ENCODE peak calls at places on chromosomes 7 and 10, in six cellular contexts. C is SK-N-SH, K is HCT116, F is HepG2, Z is K562, L is GM12878. S is an unnamed sample.

GRCh38 chr7:81150951-81151361 is 232.1 kb upstream of the SEMA3C start:
- DNase-seq in L (no peak), Z (no peak), K (no peak), F (peak), C (no peak), S (no peak)

GRCh38 chr7:85447004-85447403 is 260.1 kb upstream of the SEMA3D start:
- DNase-seq in L (no peak), C (no peak), K (no peak), F (no peak), Z (no peak), S (no peak)

GRCh38 chr10:125231116-125231812 is 70.9 kb upstream of the CTBP2 start:
- DNase-seq in K (peak), Z (no peak), L (no peak), C (peak), F (no peak), S (peak)

GRCh38 chr7:32586291-32587221 is 91.3 kb downstream of the AVL9 start:
- DNase-seq in Z (peak), F (no peak), K (no peak), C (no peak), L (no peak), S (no peak)

GRCh38 chr10:126094537-126094936 is 198.2 kb downstream of the FANK1 start:
- DNase-seq in L (no peak), C (no peak), K (no peak), F (no peak), Z (no peak), S (no peak)

GRCh38 chr10:100874702-100875483 is 37.9 kb upstream of the SLF2 start:
- DNase-seq in Z (no peak), K (no peak), F (no peak), C (no peak), L (no peak), S (no peak)

GRCh38 chr7:22665816-22666375 is 61.1 kb upstream of the IL6 start:
- DNase-seq in K (no peak), L (no peak), F (no peak), C (no peak), Z (no peak), S (no peak)

GRCh38 chr10:78374331-78375028 is 340.8 kb downstream of the RPS24 start:
- DNase-seq in F (no peak), L (no peak), C (no peak), K (no peak), Z (no peak), S (no peak)

GRCh38 chr7:123749537-123749857 is 694 bp upstream of the WASL start:
- DNase-seq in C (no peak), F (peak), K (peak), Z (no peak), L (no peak), S (no peak)

GRCh38 chr10:120600871-120601644 is 144.0 kb downstream of the PLPP4 start:
- DNase-seq in L (no peak), F (no peak), K (no peak), C (peak), Z (peak), S (no peak)

GRCh38 chr7:114700267-114700666 is 221.6 kb upstream of the MDFIC start:
- DNase-seq in L (no peak), Z (no peak), K (no peak), F (no peak), C (no peak), S (no peak)

GRCh38 chr10:67533376-67533775 is 162.6 kb downstream of the CTNNA3 start:
- DNase-seq in L (no peak), C (no peak), Z (no peak), F (no peak), K (no peak), S (no peak)

GRCh38 chr7:67470256-67470751 is 473.7 kb downstream of the TYW1 start:
- DNase-seq in C (no peak), L (no peak), Z (no peak), F (no peak), K (no peak), S (peak)

GRCh38 chr10:85548038-85548437 is 818.6 kb downstream of the GRID1 start:
- DNase-seq in L (peak), Z (no peak), C (peak), K (peak), F (peak), S (peak)

GRCh38 chr10:101897633-101898032 is 54.0 kb upstream of the KCNIP2 start:
- DNase-seq in K (no peak), C (peak), L (no peak), F (no peak), Z (no peak), S (peak)

GRCh38 chr7:44056681-44057080 is 8.7 kb downstream of the PGAM2 start:
- DNase-seq in K (no peak), C (no peak), L (no peak), F (no peak), Z (no peak), S (no peak)

GRCh38 chr10:44843484-44843883 is 67.7 kb upstream of the TMEM72 start:
- DNase-seq in Z (no peak), F (no peak), C (no peak), K (no peak), L (no peak), S (no peak)

GRCh38 chr10:101403161-101403560 is 49.2 kb downstream of the BTRC start:
- DNase-seq in L (no peak), K (no peak), Z (no peak), F (no peak), C (no peak), S (no peak)

GRCh38 chr7:53437336-53437735 is 401.9 kb downstream of the POM121L12 start:
- DNase-seq in Z (no peak), L (no peak), K (no peak), F (no peak), C (no peak), S (no peak)

DNA sequence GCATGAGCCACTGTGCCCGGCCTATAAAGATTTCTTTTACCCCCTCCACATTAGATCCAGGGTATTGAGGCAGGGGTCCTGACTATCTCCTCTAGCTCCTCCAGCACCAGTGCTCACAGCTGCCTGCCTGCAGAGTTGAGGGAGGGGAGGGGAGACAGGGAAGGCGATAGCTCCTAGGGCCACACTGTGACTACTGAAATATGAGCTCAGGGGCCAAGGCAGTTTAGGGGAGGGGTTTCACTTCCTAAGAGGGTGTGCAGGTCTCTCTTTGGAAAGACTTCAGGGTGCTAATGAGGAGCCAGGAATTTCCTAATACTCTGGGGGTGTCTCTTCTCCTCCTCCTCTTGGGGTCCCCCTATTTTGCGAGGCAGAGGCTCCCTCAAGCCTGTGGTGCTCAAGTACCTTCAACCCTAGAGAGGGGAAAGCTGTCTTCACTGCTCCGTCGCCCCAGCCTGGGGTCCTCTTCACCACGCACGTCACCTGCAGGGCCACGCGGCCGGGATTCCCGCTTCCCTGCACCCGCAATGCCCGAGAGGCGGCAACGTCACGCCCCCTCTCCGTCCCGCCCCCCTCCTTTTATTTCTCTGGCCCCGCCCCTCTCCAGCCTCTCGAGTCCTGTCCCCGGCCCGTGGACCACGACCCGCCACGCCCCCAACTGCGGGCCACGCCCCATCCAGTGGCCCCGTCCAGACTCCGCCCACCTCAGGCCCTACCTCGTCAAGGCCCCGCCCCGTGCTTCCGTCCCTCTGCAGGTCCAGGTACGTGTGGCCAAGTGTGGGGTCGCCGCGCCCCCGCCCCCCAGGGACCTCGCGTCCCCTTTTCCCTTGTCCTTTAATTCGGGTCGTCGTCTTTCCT is 69.5 kb upstream of the BAIAP2L1 start:
- DNase-seq in K (no peak), L (no peak), F (no peak), Z (peak), C (peak), S (peak)
- TF ChIP-seq JUND in K (no peak), L (no peak), F (no peak), Z (no peak), C (no peak), S (no peak)

GRCh38 chr7:92409357-92409756 is 37.9 kb upstream of the GATAD1 start:
- DNase-seq in F (no peak), L (no peak), Z (no peak), C (no peak), K (no peak), S (no peak)

GRCh38 chr7:92403760-92404074 is 43.6 kb upstream of the GATAD1 start:
- DNase-seq in K (no peak), L (no peak), C (no peak), F (no peak), Z (no peak), S (no peak)

GRCh38 chr7:92402920-92403759 is 44.1 kb upstream of the GATAD1 start:
- DNase-seq in F (no peak), L (no peak), Z (no peak), C (no peak), K (no peak), S (no peak)

GRCh38 chr7:92400013-92400412 is 47.3 kb upstream of the GATAD1 start:
- DNase-seq in K (no peak), C (no peak), Z (no peak), F (no peak), L (no peak), S (no peak)

GRCh38 chr7:92404170-92404614 is 43.1 kb upstream of the GATAD1 start:
- DNase-seq in K (no peak), C (no peak), Z (no peak), F (no peak), L (no peak), S (no peak)
- TF ChIP-seq JUND in K (no peak), C (no peak), Z (no peak), F (no peak), L (no peak), S (no peak)

GRCh38 chr10:123640016-123640535 is 26.1 kb upstream of the GPR26 start:
- DNase-seq in F (no peak), L (no peak), K (no peak), Z (no peak), C (no peak), S (no peak)
- TF ChIP-seq JUND in F (no peak), L (no peak), K (no peak), Z (no peak), C (no peak), S (no peak)

GRCh38 chr7:100443096-100443840 is 7.0 kb upstream of the PPP1R35 start:
- DNase-seq in K (no peak), F (no peak), L (no peak), Z (no peak), C (no peak), S (no peak)

GRCh38 chr7:100441641-100442535 is 5.6 kb upstream of the PPP1R35 start:
- DNase-seq in Z (no peak), C (no peak), F (no peak), K (no peak), L (no peak), S (no peak)

GRCh38 chr7:100449190-100449795 is 13.0 kb upstream of the PPP1R35 start:
- DNase-seq in C (no peak), K (no peak), L (no peak), F (no peak), Z (no peak), S (no peak)

GRCh38 chr7:100444311-100445278 is 8.3 kb upstream of the PPP1R35 start:
- DNase-seq in Z (peak), F (peak), K (no peak), L (no peak), C (no peak), S (no peak)

GRCh38 chr7:100446040-100446439 is 9.7 kb upstream of the PPP1R35 start:
- DNase-seq in F (no peak), C (no peak), K (no peak), Z (no peak), L (no peak), S (no peak)
- TF ChIP-seq JUND in F (no peak), C (no peak), K (no peak), Z (peak), L (no peak), S (no peak)

S was measured in T47D.